ENCODE peak calls at places on chromosomes 6 and 20, in eight cellular contexts. One of them, this sample, is unnamed. For H3K36me3, the result is how much of the 10 kb centered on the place peaks cover.

GRCh38 chr6:139981066-139981624 is 606.7 kb upstream of the CITED2 start:
- DNase-seq in H1: no peak
- DNase-seq in GM23338: no peak
- DNase-seq in OCI-LY7: no peak
- DNase-seq in K562: no peak
- DNase-seq in HCT116: no peak
- DNase-seq in GM23248: peak
- DNase-seq in HepG2: no peak
- DNase-seq in this sample: no peak

GRCh38 chr20:12823742-12824141 is 185.0 kb upstream of the SPTLC3 start:
- DNase-seq in H1: no peak
- DNase-seq in GM23338: no peak
- DNase-seq in OCI-LY7: no peak
- DNase-seq in K562: no peak
- DNase-seq in HCT116: no peak
- DNase-seq in GM23248: no peak
- DNase-seq in HepG2: no peak
- DNase-seq in this sample: no peak

GRCh38 chr6:89385156-89385667 is 26.9 kb downstream of the RRAGD start:
- DNase-seq in H1: peak
- DNase-seq in GM23338: no peak
- DNase-seq in OCI-LY7: no peak
- DNase-seq in K562: no peak
- DNase-seq in HCT116: no peak
- DNase-seq in GM23248: peak
- DNase-seq in HepG2: no peak
- DNase-seq in this sample: no peak

GRCh38 chr6:36907781-36908180 is 22.0 kb downstream of the C6orf89 start:
- DNase-seq in H1: no peak
- DNase-seq in GM23338: no peak
- DNase-seq in OCI-LY7: no peak
- DNase-seq in K562: no peak
- DNase-seq in HCT116: no peak
- DNase-seq in GM23248: no peak
- DNase-seq in HepG2: no peak
- DNase-seq in this sample: peak

GRCh38 chr20:38764563-38765355 is 16.5 kb downstream of the ACTR5 start:
- DNase-seq in H1: no peak
- DNase-seq in GM23338: no peak
- DNase-seq in OCI-LY7: no peak
- DNase-seq in K562: no peak
- DNase-seq in HCT116: peak
- DNase-seq in GM23248: peak
- DNase-seq in HepG2: peak
- DNase-seq in this sample: peak

GRCh38 chr6:84252140-84252539 is 24.7 kb upstream of the CEP162 start:
- DNase-seq in H1: no peak
- DNase-seq in GM23338: no peak
- DNase-seq in OCI-LY7: no peak
- DNase-seq in K562: no peak
- DNase-seq in HCT116: no peak
- DNase-seq in GM23248: peak
- DNase-seq in HepG2: no peak
- DNase-seq in this sample: no peak

GRCh38 chr6:134689676-134690447 is 260.0 kb downstream of the ALDH8A1 start:
- DNase-seq in H1: no peak
- DNase-seq in GM23338: no peak
- DNase-seq in OCI-LY7: no peak
- DNase-seq in K562: no peak
- DNase-seq in HCT116: no peak
- DNase-seq in GM23248: no peak
- DNase-seq in HepG2: no peak
- DNase-seq in this sample: no peak

GRCh38 chr20:34115232-34115631 is 3.2 kb upstream of the EIF2S2 start:
- DNase-seq in H1: no peak
- DNase-seq in GM23338: no peak
- DNase-seq in OCI-LY7: no peak
- DNase-seq in K562: no peak
- DNase-seq in HCT116: no peak
- DNase-seq in GM23248: no peak
- DNase-seq in HepG2: no peak
- DNase-seq in this sample: no peak

GRCh38 chr20:51910202-51911050 is 108.1 kb upstream of the SALL4 start:
- DNase-seq in H1: no peak
- DNase-seq in GM23338: peak
- DNase-seq in OCI-LY7: no peak
- DNase-seq in K562: no peak
- DNase-seq in HCT116: no peak
- DNase-seq in GM23248: no peak
- DNase-seq in HepG2: no peak
- DNase-seq in this sample: peak

GRCh38 chr6:43950731-43951062 is 176.6 kb downstream of the MRPL14 start:
- DNase-seq in H1: peak
- DNase-seq in GM23338: no peak
- DNase-seq in OCI-LY7: no peak
- DNase-seq in K562: no peak
- DNase-seq in HCT116: no peak
- DNase-seq in GM23248: no peak
- DNase-seq in HepG2: no peak
- DNase-seq in this sample: no peak

GRCh38 chr20:13840093-13840465 is 55.3 kb downstream of the NDUFAF5 start:
- DNase-seq in H1: no peak
- DNase-seq in GM23338: no peak
- DNase-seq in OCI-LY7: no peak
- DNase-seq in K562: no peak
- DNase-seq in HCT116: no peak
- DNase-seq in GM23248: no peak
- DNase-seq in HepG2: no peak
- DNase-seq in this sample: no peak

GRCh38 chr6:111096246-111096645 is 8.9 kb downstream of the SLC16A10 start:
- DNase-seq in H1: no peak
- DNase-seq in GM23338: no peak
- DNase-seq in OCI-LY7: no peak
- DNase-seq in K562: no peak
- DNase-seq in HCT116: no peak
- DNase-seq in GM23248: no peak
- DNase-seq in HepG2: no peak
- DNase-seq in this sample: peak

GRCh38 chr6:147741419-147741818 is 232.9 kb downstream of the SAMD5 start:
- DNase-seq in H1: no peak
- DNase-seq in GM23338: no peak
- DNase-seq in OCI-LY7: no peak
- DNase-seq in K562: no peak
- DNase-seq in HCT116: no peak
- DNase-seq in GM23248: no peak
- DNase-seq in HepG2: no peak
- DNase-seq in this sample: no peak

GRCh38 chr6:33977606-33978438 is 168.1 kb downstream of the GRM4 start:
- DNase-seq in H1: peak
- DNase-seq in GM23338: no peak
- DNase-seq in OCI-LY7: no peak
- DNase-seq in K562: no peak
- DNase-seq in HCT116: no peak
- DNase-seq in GM23248: no peak
- DNase-seq in HepG2: no peak
- DNase-seq in this sample: no peak

GRCh38 chr6:119330520-119330919 is 19.0 kb downstream of the MAN1A1 start:
- DNase-seq in H1: no peak
- DNase-seq in GM23338: no peak
- DNase-seq in OCI-LY7: peak
- DNase-seq in K562: peak
- DNase-seq in HCT116: no peak
- DNase-seq in GM23248: no peak
- DNase-seq in HepG2: no peak
- DNase-seq in this sample: no peak

GRCh38 chr6:119331676-119332286 is 17.8 kb downstream of the MAN1A1 start:
- DNase-seq in H1: no peak
- DNase-seq in GM23338: no peak
- DNase-seq in OCI-LY7: no peak
- DNase-seq in K562: no peak
- DNase-seq in HCT116: no peak
- DNase-seq in GM23248: no peak
- DNase-seq in HepG2: no peak
- DNase-seq in this sample: no peak

GRCh38 chr6:119328254-119328653 is 21.3 kb downstream of the MAN1A1 start:
- DNase-seq in H1: no peak
- DNase-seq in GM23338: no peak
- DNase-seq in OCI-LY7: no peak
- DNase-seq in K562: no peak
- DNase-seq in HCT116: no peak
- DNase-seq in GM23248: no peak
- DNase-seq in HepG2: no peak
- DNase-seq in this sample: no peak

GRCh38 chr6:119327810-119328209 is 21.8 kb downstream of the MAN1A1 start:
- DNase-seq in H1: no peak
- DNase-seq in GM23338: no peak
- DNase-seq in OCI-LY7: no peak
- DNase-seq in K562: no peak
- DNase-seq in HCT116: no peak
- DNase-seq in GM23248: no peak
- DNase-seq in HepG2: no peak
- DNase-seq in this sample: no peak

DNA sequence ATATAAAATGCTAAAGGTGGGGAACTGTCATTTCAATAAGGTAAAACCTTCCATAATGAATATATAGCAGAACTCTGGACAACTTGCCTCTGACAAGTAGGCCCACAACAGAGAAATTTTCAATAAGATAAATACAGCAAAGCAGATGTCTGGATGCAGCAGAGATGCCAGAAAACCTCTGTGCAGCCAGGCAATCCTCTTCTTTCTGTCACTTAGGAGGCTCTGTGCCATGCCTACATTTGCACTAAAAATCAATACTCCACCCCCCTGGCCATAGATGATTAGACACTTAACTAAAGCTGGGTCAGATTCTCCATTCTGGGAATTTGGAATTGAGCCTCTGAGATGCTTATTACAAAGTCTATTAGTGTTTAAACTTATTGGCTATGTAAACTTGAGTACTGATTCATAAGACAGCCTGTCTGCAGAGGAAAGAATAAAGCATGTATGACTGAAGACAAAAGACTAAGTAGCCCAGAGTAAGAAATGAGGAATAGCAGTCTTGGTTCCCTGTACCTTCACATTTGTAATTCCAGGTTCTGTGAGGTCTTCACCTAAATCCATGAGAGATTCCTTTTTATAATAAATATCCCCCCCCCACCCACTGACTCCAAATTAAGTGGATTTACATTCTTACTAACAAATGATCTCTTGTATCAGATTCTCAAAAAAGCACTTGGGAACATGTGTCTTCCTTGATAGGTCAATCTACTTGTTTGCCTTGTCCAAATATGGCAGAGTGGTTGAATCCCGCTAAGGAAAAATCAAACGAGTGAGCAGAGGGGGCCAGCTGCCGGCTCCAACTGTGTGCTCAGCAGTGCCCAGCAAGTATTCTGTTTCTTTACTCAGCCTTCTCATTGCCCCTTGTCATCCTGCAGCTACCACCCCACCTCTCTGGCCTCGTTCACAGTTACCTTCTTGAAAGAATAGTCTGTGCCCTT is 20.4 kb downstream of the MAN1A1 start:
- DNase-seq in H1: no peak
- DNase-seq in GM23338: no peak
- DNase-seq in OCI-LY7: no peak
- DNase-seq in K562: no peak
- DNase-seq in HCT116: no peak
- DNase-seq in GM23248: no peak
- DNase-seq in HepG2: no peak
- DNase-seq in this sample: no peak
- H3K4me3 ChIP-seq in H1: no peak
- H3K4me3 ChIP-seq in GM23338: no peak
- H3K4me3 ChIP-seq in OCI-LY7: no peak
- H3K4me3 ChIP-seq in K562: no peak
- H3K4me3 ChIP-seq in HCT116: no peak
- H3K4me3 ChIP-seq in GM23248: no peak
- H3K4me3 ChIP-seq in HepG2: no peak
- H3K4me3 ChIP-seq in this sample: no peak

GRCh38 chr6:66663127-66663526 is 956.1 kb upstream of the EYS start:
- DNase-seq in H1: no peak
- DNase-seq in GM23338: peak
- DNase-seq in OCI-LY7: no peak
- DNase-seq in K562: no peak
- DNase-seq in HCT116: no peak
- DNase-seq in GM23248: no peak
- DNase-seq in HepG2: no peak
- DNase-seq in this sample: no peak
- H2AFZ ChIP-seq in H1: peak
- H2AFZ ChIP-seq in GM23338: peak
- H2AFZ ChIP-seq in OCI-LY7: no peak
- H2AFZ ChIP-seq in K562: no peak
- H2AFZ ChIP-seq in HCT116: no peak
- H2AFZ ChIP-seq in GM23248: no peak
- H2AFZ ChIP-seq in HepG2: no peak
- H2AFZ ChIP-seq in this sample: no peak

DNA sequence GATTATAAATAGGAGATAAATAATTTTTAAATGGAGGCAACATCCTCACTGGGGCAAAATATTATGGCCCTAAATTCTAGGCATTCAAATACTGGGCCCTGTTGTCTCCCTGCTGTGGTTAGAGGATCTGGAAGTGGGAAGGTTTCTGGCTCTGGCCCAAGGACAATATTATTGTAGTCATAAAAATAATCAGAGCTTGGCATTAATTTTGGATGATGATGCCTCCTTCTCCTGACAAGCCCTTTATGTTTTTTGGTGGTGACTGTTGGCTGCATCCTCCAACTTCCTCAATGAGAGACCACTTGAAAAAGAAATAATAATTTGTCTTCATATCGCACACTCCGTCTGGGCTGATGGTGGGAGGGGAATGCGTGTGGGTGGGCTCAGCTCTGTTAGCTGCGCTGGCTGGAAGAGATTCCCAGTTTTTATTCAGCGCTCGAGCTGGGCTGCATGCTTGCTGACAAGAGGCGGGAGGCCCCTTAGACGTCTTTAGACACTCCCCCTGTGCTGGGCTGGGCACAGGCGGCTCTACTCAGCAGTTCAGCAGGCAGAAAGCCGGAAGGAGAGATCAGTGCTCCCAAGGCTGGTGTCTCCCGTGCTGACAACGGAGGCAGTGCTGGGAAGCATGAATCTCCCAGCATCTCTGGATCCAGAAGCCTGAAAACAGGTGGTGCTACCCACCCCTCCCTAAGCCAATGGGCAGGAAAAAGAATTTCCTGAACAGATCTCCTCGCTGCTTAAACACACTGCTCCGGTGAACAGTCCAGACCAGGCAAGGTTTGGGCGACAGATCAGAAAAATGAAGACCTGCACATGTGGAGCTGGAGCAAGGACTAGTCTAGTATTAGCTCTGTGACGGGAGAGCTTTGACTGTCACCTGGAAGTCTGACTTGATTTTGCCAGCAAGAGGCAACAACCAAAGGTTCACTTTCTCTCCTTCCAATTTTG is 97.7 kb downstream of the SYCP2 start:
- DNase-seq in H1: peak
- DNase-seq in GM23338: peak
- DNase-seq in OCI-LY7: no peak
- DNase-seq in K562: no peak
- DNase-seq in HCT116: no peak
- DNase-seq in GM23248: peak
- DNase-seq in HepG2: no peak
- DNase-seq in this sample: peak
- H3K36me3 ChIP-seq in H1: under half
- H3K36me3 ChIP-seq in GM23338: under half
- H3K36me3 ChIP-seq in OCI-LY7: under half
- H3K36me3 ChIP-seq in K562: under half
- H3K36me3 ChIP-seq in HCT116: under half
- H3K36me3 ChIP-seq in GM23248: under half
- H3K36me3 ChIP-seq in HepG2: under half
- H3K36me3 ChIP-seq in this sample: under half

GRCh38 chr20:57748601-57749130 is 38.9 kb upstream of the PMEPA1 start:
- DNase-seq in H1: no peak
- DNase-seq in GM23338: no peak
- DNase-seq in OCI-LY7: no peak
- DNase-seq in K562: no peak
- DNase-seq in HCT116: peak
- DNase-seq in GM23248: peak
- DNase-seq in HepG2: peak
- DNase-seq in this sample: peak
- H3K4me3 ChIP-seq in H1: no peak
- H3K4me3 ChIP-seq in GM23338: no peak
- H3K4me3 ChIP-seq in OCI-LY7: no peak
- H3K4me3 ChIP-seq in K562: no peak
- H3K4me3 ChIP-seq in HCT116: no peak
- H3K4me3 ChIP-seq in GM23248: peak
- H3K4me3 ChIP-seq in HepG2: no peak
- H3K4me3 ChIP-seq in this sample: no peak